ENCODE peak calls at places on chromosomes 2 and 18, in ten cellular contexts. One of them, this sample, is unnamed.

GRCh38 chr2:239504643-239505235 is 103.9 kb upstream of the HDAC4 start:
- DNase-seq in GM23248: no peak
- DNase-seq in brain microvascular endothelial cell: no peak
- DNase-seq in HL-60: no peak
- DNase-seq in endodermal cell: no peak
- DNase-seq in astrocyte of the spinal cord: no peak
- DNase-seq in foreskin fibroblast: no peak
- DNase-seq in skeletal muscle cell: no peak
- DNase-seq in GM12864: no peak
- DNase-seq in PC-9: no peak
- DNase-seq in this sample: no peak

GRCh38 chr2:203553784-203554183 is 18.7 kb upstream of the RAPH1 start:
- DNase-seq in HL-60: no peak
- DNase-seq in PC-9: no peak
- DNase-seq in endodermal cell: no peak
- DNase-seq in GM23248: no peak
- DNase-seq in skeletal muscle cell: no peak
- DNase-seq in GM12864: no peak
- DNase-seq in foreskin fibroblast: no peak
- DNase-seq in brain microvascular endothelial cell: no peak
- DNase-seq in astrocyte of the spinal cord: no peak
- DNase-seq in this sample: no peak

GRCh38 chr2:145464901-145465300 is 945.0 kb upstream of the ZEB2 start:
- DNase-seq in brain microvascular endothelial cell: no peak
- DNase-seq in skeletal muscle cell: no peak
- DNase-seq in astrocyte of the spinal cord: peak
- DNase-seq in endodermal cell: no peak
- DNase-seq in GM12864: no peak
- DNase-seq in GM23248: no peak
- DNase-seq in foreskin fibroblast: no peak
- DNase-seq in PC-9: no peak
- DNase-seq in HL-60: no peak
- DNase-seq in this sample: no peak

GRCh38 chr2:234107861-234108260 is 57.4 kb downstream of the SPP2 start:
- DNase-seq in PC-9: no peak
- DNase-seq in GM12864: no peak
- DNase-seq in skeletal muscle cell: no peak
- DNase-seq in GM23248: peak
- DNase-seq in endodermal cell: no peak
- DNase-seq in astrocyte of the spinal cord: no peak
- DNase-seq in foreskin fibroblast: no peak
- DNase-seq in HL-60: no peak
- DNase-seq in brain microvascular endothelial cell: no peak
- DNase-seq in this sample: no peak

GRCh38 chr18:32093106-32093511 is 1.4 kb downstream of the RNF138 start:
- DNase-seq in foreskin fibroblast: peak
- DNase-seq in astrocyte of the spinal cord: peak
- DNase-seq in endodermal cell: peak
- DNase-seq in GM12864: peak
- DNase-seq in skeletal muscle cell: peak
- DNase-seq in brain microvascular endothelial cell: peak
- DNase-seq in GM23248: peak
- DNase-seq in HL-60: peak
- DNase-seq in PC-9: peak
- DNase-seq in this sample: peak

GRCh38 chr2:104118889-104119288 is 735.0 kb upstream of the POU3F3 start:
- DNase-seq in HL-60: no peak
- DNase-seq in endodermal cell: no peak
- DNase-seq in skeletal muscle cell: no peak
- DNase-seq in foreskin fibroblast: no peak
- DNase-seq in brain microvascular endothelial cell: no peak
- DNase-seq in astrocyte of the spinal cord: no peak
- DNase-seq in GM23248: no peak
- DNase-seq in GM12864: no peak
- DNase-seq in PC-9: no peak
- DNase-seq in this sample: no peak

GRCh38 chr2:187453078-187453641 is 5.1 kb upstream of the CALCRL start:
- DNase-seq in skeletal muscle cell: no peak
- DNase-seq in GM12864: no peak
- DNase-seq in PC-9: no peak
- DNase-seq in brain microvascular endothelial cell: no peak
- DNase-seq in HL-60: no peak
- DNase-seq in astrocyte of the spinal cord: peak
- DNase-seq in foreskin fibroblast: peak
- DNase-seq in GM23248: peak
- DNase-seq in endodermal cell: no peak
- DNase-seq in this sample: no peak

GRCh38 chr18:28476302-28476701 is 299.4 kb upstream of the CDH2 start:
- DNase-seq in HL-60: no peak
- DNase-seq in PC-9: no peak
- DNase-seq in foreskin fibroblast: no peak
- DNase-seq in endodermal cell: no peak
- DNase-seq in brain microvascular endothelial cell: no peak
- DNase-seq in astrocyte of the spinal cord: no peak
- DNase-seq in skeletal muscle cell: no peak
- DNase-seq in GM23248: no peak
- DNase-seq in GM12864: no peak
- DNase-seq in this sample: no peak

GRCh38 chr2:218567797-218568189 is 358 bp downstream of the USP37 start:
- DNase-seq in brain microvascular endothelial cell: no peak
- DNase-seq in astrocyte of the spinal cord: no peak
- DNase-seq in PC-9: no peak
- DNase-seq in endodermal cell: no peak
- DNase-seq in skeletal muscle cell: no peak
- DNase-seq in HL-60: no peak
- DNase-seq in foreskin fibroblast: no peak
- DNase-seq in GM12864: peak
- DNase-seq in GM23248: no peak
- DNase-seq in this sample: no peak

GRCh38 chr2:69269330-69269729 is 117.7 kb downstream of the GFPT1 start:
- DNase-seq in astrocyte of the spinal cord: no peak
- DNase-seq in HL-60: no peak
- DNase-seq in GM12864: no peak
- DNase-seq in GM23248: no peak
- DNase-seq in endodermal cell: no peak
- DNase-seq in skeletal muscle cell: no peak
- DNase-seq in brain microvascular endothelial cell: no peak
- DNase-seq in PC-9: no peak
- DNase-seq in foreskin fibroblast: no peak
- DNase-seq in this sample: no peak

GRCh38 chr2:64998658-64999061 is 9.5 kb downstream of the SLC1A4 start:
- DNase-seq in foreskin fibroblast: peak
- DNase-seq in HL-60: no peak
- DNase-seq in endodermal cell: no peak
- DNase-seq in GM12864: no peak
- DNase-seq in brain microvascular endothelial cell: peak
- DNase-seq in PC-9: no peak
- DNase-seq in skeletal muscle cell: peak
- DNase-seq in astrocyte of the spinal cord: peak
- DNase-seq in GM23248: peak
- DNase-seq in this sample: peak

GRCh38 chr2:162085090-162085891 is 11.3 kb upstream of the DPP4 start:
- DNase-seq in brain microvascular endothelial cell: peak
- DNase-seq in endodermal cell: no peak
- DNase-seq in HL-60: no peak
- DNase-seq in GM12864: no peak
- DNase-seq in skeletal muscle cell: peak
- DNase-seq in GM23248: peak
- DNase-seq in foreskin fibroblast: peak
- DNase-seq in astrocyte of the spinal cord: peak
- DNase-seq in PC-9: no peak
- DNase-seq in this sample: peak

GRCh38 chr18:38458673-38459072 is 893.1 kb upstream of the CELF4 start:
- DNase-seq in PC-9: no peak
- DNase-seq in brain microvascular endothelial cell: no peak
- DNase-seq in HL-60: no peak
- DNase-seq in GM12864: no peak
- DNase-seq in foreskin fibroblast: no peak
- DNase-seq in skeletal muscle cell: no peak
- DNase-seq in endodermal cell: no peak
- DNase-seq in GM23248: no peak
- DNase-seq in astrocyte of the spinal cord: no peak
- DNase-seq in this sample: no peak
- H3K4me3 ChIP-seq in PC-9: no peak
- H3K4me3 ChIP-seq in brain microvascular endothelial cell: no peak
- H3K4me3 ChIP-seq in HL-60: no peak
- H3K4me3 ChIP-seq in GM12864: no peak
- H3K4me3 ChIP-seq in foreskin fibroblast: no peak
- H3K4me3 ChIP-seq in skeletal muscle cell: no peak
- H3K4me3 ChIP-seq in endodermal cell: no peak
- H3K4me3 ChIP-seq in GM23248: no peak
- H3K4me3 ChIP-seq in astrocyte of the spinal cord: no peak
- H3K4me3 ChIP-seq in this sample: no peak

GRCh38 chr2:171139860-171140259 is 20.8 kb downstream of the TLK1 start:
- DNase-seq in GM12864: no peak
- DNase-seq in foreskin fibroblast: no peak
- DNase-seq in PC-9: no peak
- DNase-seq in astrocyte of the spinal cord: no peak
- DNase-seq in GM23248: no peak
- DNase-seq in endodermal cell: peak
- DNase-seq in brain microvascular endothelial cell: no peak
- DNase-seq in skeletal muscle cell: no peak
- DNase-seq in HL-60: no peak
- DNase-seq in this sample: no peak
- H3K4me3 ChIP-seq in GM12864: no peak
- H3K4me3 ChIP-seq in foreskin fibroblast: no peak
- H3K4me3 ChIP-seq in PC-9: no peak
- H3K4me3 ChIP-seq in astrocyte of the spinal cord: no peak
- H3K4me3 ChIP-seq in GM23248: no peak
- H3K4me3 ChIP-seq in endodermal cell: no peak
- H3K4me3 ChIP-seq in brain microvascular endothelial cell: no peak
- H3K4me3 ChIP-seq in skeletal muscle cell: no peak
- H3K4me3 ChIP-seq in HL-60: no peak
- H3K4me3 ChIP-seq in this sample: no peak

GRCh38 chr2:238286551-238286950 is 1.9 kb downstream of the PER2 start:
- DNase-seq in skeletal muscle cell: peak
- DNase-seq in brain microvascular endothelial cell: peak
- DNase-seq in endodermal cell: no peak
- DNase-seq in HL-60: peak
- DNase-seq in PC-9: peak
- DNase-seq in GM23248: peak
- DNase-seq in GM12864: no peak
- DNase-seq in foreskin fibroblast: peak
- DNase-seq in astrocyte of the spinal cord: peak
- DNase-seq in this sample: peak

GRCh38 chr2:238286987-238287386 is 1.4 kb downstream of the PER2 start:
- DNase-seq in foreskin fibroblast: peak
- DNase-seq in PC-9: peak
- DNase-seq in endodermal cell: no peak
- DNase-seq in GM12864: no peak
- DNase-seq in brain microvascular endothelial cell: no peak
- DNase-seq in GM23248: peak
- DNase-seq in astrocyte of the spinal cord: peak
- DNase-seq in HL-60: no peak
- DNase-seq in skeletal muscle cell: no peak
- DNase-seq in this sample: no peak

GRCh38 chr2:238284802-238285515 is 3.5 kb downstream of the PER2 start:
- DNase-seq in HL-60: no peak
- DNase-seq in endodermal cell: no peak
- DNase-seq in GM23248: no peak
- DNase-seq in GM12864: no peak
- DNase-seq in brain microvascular endothelial cell: no peak
- DNase-seq in foreskin fibroblast: no peak
- DNase-seq in skeletal muscle cell: no peak
- DNase-seq in PC-9: no peak
- DNase-seq in astrocyte of the spinal cord: no peak
- DNase-seq in this sample: no peak

GRCh38 chr2:238286095-238286494 is 2.3 kb downstream of the PER2 start:
- DNase-seq in GM23248: no peak
- DNase-seq in foreskin fibroblast: no peak
- DNase-seq in HL-60: no peak
- DNase-seq in endodermal cell: no peak
- DNase-seq in PC-9: no peak
- DNase-seq in brain microvascular endothelial cell: no peak
- DNase-seq in astrocyte of the spinal cord: no peak
- DNase-seq in skeletal muscle cell: no peak
- DNase-seq in GM12864: no peak
- DNase-seq in this sample: no peak

GRCh38 chr2:238285653-238286082 is 2.7 kb downstream of the PER2 start:
- DNase-seq in HL-60: peak
- DNase-seq in brain microvascular endothelial cell: peak
- DNase-seq in endodermal cell: peak
- DNase-seq in GM23248: peak
- DNase-seq in PC-9: peak
- DNase-seq in foreskin fibroblast: peak
- DNase-seq in GM12864: no peak
- DNase-seq in astrocyte of the spinal cord: peak
- DNase-seq in skeletal muscle cell: peak
- DNase-seq in this sample: peak
- H3K4me3 ChIP-seq in HL-60: no peak
- H3K4me3 ChIP-seq in brain microvascular endothelial cell: no peak
- H3K4me3 ChIP-seq in endodermal cell: peak
- H3K4me3 ChIP-seq in GM23248: peak
- H3K4me3 ChIP-seq in PC-9: peak
- H3K4me3 ChIP-seq in foreskin fibroblast: peak
- H3K4me3 ChIP-seq in GM12864: no peak
- H3K4me3 ChIP-seq in astrocyte of the spinal cord: no peak
- H3K4me3 ChIP-seq in skeletal muscle cell: no peak
- H3K4me3 ChIP-seq in this sample: peak

GRCh38 chr2:232698552-232699091 is 1.5 kb downstream of the GIGYF2 start:
- DNase-seq in GM12864: no peak
- DNase-seq in GM23248: peak
- DNase-seq in astrocyte of the spinal cord: no peak
- DNase-seq in brain microvascular endothelial cell: no peak
- DNase-seq in endodermal cell: no peak
- DNase-seq in skeletal muscle cell: no peak
- DNase-seq in foreskin fibroblast: no peak
- DNase-seq in HL-60: no peak
- DNase-seq in PC-9: no peak
- DNase-seq in this sample: no peak
- H3K4me3 ChIP-seq in GM12864: peak
- H3K4me3 ChIP-seq in GM23248: peak
- H3K4me3 ChIP-seq in astrocyte of the spinal cord: peak
- H3K4me3 ChIP-seq in brain microvascular endothelial cell: peak
- H3K4me3 ChIP-seq in endodermal cell: peak
- H3K4me3 ChIP-seq in skeletal muscle cell: peak
- H3K4me3 ChIP-seq in foreskin fibroblast: peak
- H3K4me3 ChIP-seq in HL-60: peak
- H3K4me3 ChIP-seq in PC-9: peak
- H3K4me3 ChIP-seq in this sample: peak

This sample was measured in AG04450.